ENCODE peak calls at places on chromosome 14, in four cellular contexts. N is NCI-H748 treated with DMSO at 0.1 percent for 48 hours, S is transverse colon, H is left lobe of liver. K is an unnamed sample.

GRCh38 chr14:89502966-89503365 is 85.9 kb upstream of the FOXN3 start:
- DNase-seq in N (no peak), S (no peak), H (no peak), K (no peak)

GRCh38 chr14:98871796-98872195 is 400.2 kb downstream of the BCL11B start:
- DNase-seq in N (no peak), S (no peak), H (no peak), K (no peak)

GRCh38 chr14:55267816-55268215 is 3.4 kb upstream of the FBXO34 start:
- DNase-seq in N (no peak), S (no peak), H (no peak), K (no peak)

GRCh38 chr14:56195727-56196126 is 77.5 kb downstream of the PELI2 start:
- DNase-seq in N (peak), S (peak), H (no peak), K (peak)

GRCh38 chr14:55749201-55749812 is 169.3 kb downstream of the KTN1 start:
- DNase-seq in N (no peak), S (no peak), H (peak), K (peak)

GRCh38 chr14:89720076-89720687 is 234.3 kb downstream of the EFCAB11 start:
- DNase-seq in N (no peak), S (no peak), H (no peak), K (no peak)

GRCh38 chr14:91554535-91555332 is 44.6 kb upstream of the PPP4R3A start:
- DNase-seq in N (no peak), S (peak), H (peak), K (no peak)

GRCh38 chr14:76883437-76883836 is 57.2 kb downstream of the LRRC74A start:
- DNase-seq in N (no peak), S (no peak), H (no peak), K (no peak)

GRCh38 chr14:35390577-35391387 is 13.8 kb downstream of the NFKBIA start:
- DNase-seq in N (peak), S (no peak), H (no peak), K (peak)

GRCh38 chr14:45946251-45946650 is 693.2 kb upstream of the MIS18BP1 start:
- DNase-seq in N (no peak), S (no peak), H (no peak), K (no peak)

K was measured in COR-L47.